ENCODE peak calls at places on chromosomes 11 and 22, in seven cellular contexts. One of them, this sample, is unnamed.

GRCh38 chr11:46391578-46392420 is at the start of gene CHRM4:
- DNase-seq in gastrocnemius medialis: no peak
- DNase-seq in upper lobe of right lung: no peak
- DNase-seq in lung: no peak
- DNase-seq in mucosa of descending colon: no peak
- DNase-seq in kidney epithelial cell: no peak
- DNase-seq in hepatocyte: peak; percentile 76
- DNase-seq in this sample: no peak

GRCh38 chr22:44580756-44581435 is 82.9 kb upstream of the RTL6 start:
- DNase-seq in kidney epithelial cell: no peak
- DNase-seq in upper lobe of right lung: peak; percentile 26
- DNase-seq in lung: no peak
- DNase-seq in gastrocnemius medialis: no peak
- DNase-seq in mucosa of descending colon: no peak
- DNase-seq in hepatocyte: no peak
- DNase-seq in this sample: no peak

GRCh38 chr11:112159098-112159761 is 4.7 kb downstream of the IL18 start:
- DNase-seq in gastrocnemius medialis: no peak
- DNase-seq in lung: no peak
- DNase-seq in hepatocyte: no peak
- DNase-seq in mucosa of descending colon: no peak
- DNase-seq in upper lobe of right lung: no peak
- DNase-seq in kidney epithelial cell: no peak
- DNase-seq in this sample: no peak

GRCh38 chr11:113884361-113884836 is 9.0 kb upstream of the USP28 start:
- DNase-seq in kidney epithelial cell: no peak
- DNase-seq in gastrocnemius medialis: no peak
- DNase-seq in mucosa of descending colon: no peak
- DNase-seq in lung: no peak
- DNase-seq in hepatocyte: peak; percentile 37
- DNase-seq in upper lobe of right lung: no peak
- DNase-seq in this sample: no peak

GRCh38 chr11:123041185-123041584 is 20.8 kb downstream of the HSPA8 start:
- DNase-seq in kidney epithelial cell: no peak
- DNase-seq in upper lobe of right lung: no peak
- DNase-seq in hepatocyte: no peak
- DNase-seq in mucosa of descending colon: no peak
- DNase-seq in gastrocnemius medialis: no peak
- DNase-seq in lung: no peak
- DNase-seq in this sample: no peak

GRCh38 chr22:39467390-39467901 is 10.6 kb downstream of the MGAT3 start:
- DNase-seq in hepatocyte: no peak
- DNase-seq in lung: no peak
- DNase-seq in gastrocnemius medialis: no peak
- DNase-seq in mucosa of descending colon: no peak
- DNase-seq in kidney epithelial cell: no peak
- DNase-seq in upper lobe of right lung: no peak
- DNase-seq in this sample: no peak

GRCh38 chr22:30970356-30970746 is 1.3 kb downstream of the TUG1 start:
- DNase-seq in mucosa of descending colon: no peak
- DNase-seq in lung: no peak
- DNase-seq in gastrocnemius medialis: no peak
- DNase-seq in hepatocyte: no peak
- DNase-seq in kidney epithelial cell: no peak
- DNase-seq in upper lobe of right lung: no peak
- DNase-seq in this sample: no peak

GRCh38 chr11:26088391-26088790 is 243.5 kb upstream of the ANO3 start:
- DNase-seq in hepatocyte: no peak
- DNase-seq in mucosa of descending colon: no peak
- DNase-seq in gastrocnemius medialis: no peak
- DNase-seq in lung: no peak
- DNase-seq in upper lobe of right lung: no peak
- DNase-seq in kidney epithelial cell: no peak
- DNase-seq in this sample: peak; percentile 29

GRCh38 chr11:105109353-105109752 is 30.2 kb downstream of the CARD18 start:
- DNase-seq in mucosa of descending colon: no peak
- DNase-seq in lung: no peak
- DNase-seq in upper lobe of right lung: no peak
- DNase-seq in gastrocnemius medialis: no peak
- DNase-seq in hepatocyte: no peak
- DNase-seq in kidney epithelial cell: no peak
- DNase-seq in this sample: no peak

GRCh38 chr11:105100976-105101630 is 38.5 kb downstream of the CARD18 start:
- DNase-seq in gastrocnemius medialis: no peak
- DNase-seq in kidney epithelial cell: no peak
- DNase-seq in hepatocyte: no peak
- DNase-seq in mucosa of descending colon: no peak
- DNase-seq in lung: no peak
- DNase-seq in upper lobe of right lung: no peak
- DNase-seq in this sample: no peak

GRCh38 chr11:105109855-105110750 is 29.5 kb downstream of the CARD18 start:
- DNase-seq in mucosa of descending colon: peak; percentile 39
- DNase-seq in upper lobe of right lung: no peak
- DNase-seq in gastrocnemius medialis: no peak
- DNase-seq in lung: no peak
- DNase-seq in hepatocyte: no peak
- DNase-seq in kidney epithelial cell: peak; percentile 9
- DNase-seq in this sample: no peak

GRCh38 chr11:105108247-105108646 is 31.3 kb downstream of the CARD18 start:
- DNase-seq in hepatocyte: no peak
- DNase-seq in gastrocnemius medialis: no peak
- DNase-seq in kidney epithelial cell: no peak
- DNase-seq in lung: peak; percentile 64
- DNase-seq in mucosa of descending colon: no peak
- DNase-seq in upper lobe of right lung: no peak
- DNase-seq in this sample: no peak

DNA sequence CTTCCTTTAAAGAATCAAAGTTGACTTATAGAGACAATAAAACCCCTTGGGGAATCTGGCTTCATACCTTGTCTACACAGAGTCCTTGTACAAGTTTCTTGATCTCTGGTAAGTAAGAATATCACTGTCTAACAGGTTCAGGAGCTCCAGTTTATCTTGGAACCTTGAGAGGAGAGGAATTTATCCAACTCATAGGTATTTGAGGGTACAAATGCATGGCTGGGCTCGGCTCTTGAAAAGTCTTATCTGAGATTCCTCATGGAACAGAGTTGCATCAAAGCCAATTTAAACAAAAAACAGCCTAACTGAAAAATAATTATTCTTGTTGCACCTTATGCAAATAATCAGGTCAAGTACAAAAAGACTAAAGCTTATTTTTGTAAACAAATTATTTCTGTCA is 33.4 kb downstream of the CARD18 start:
- DNase-seq in gastrocnemius medialis: no peak
- DNase-seq in upper lobe of right lung: no peak
- DNase-seq in hepatocyte: no peak
- DNase-seq in kidney epithelial cell: no peak
- DNase-seq in mucosa of descending colon: no peak
- DNase-seq in lung: no peak
- DNase-seq in this sample: no peak
- TF ChIP-seq CTCF in gastrocnemius medialis: no peak
- TF ChIP-seq CTCF in upper lobe of right lung: no peak
- TF ChIP-seq CTCF in hepatocyte: no peak
- TF ChIP-seq CTCF in kidney epithelial cell: no peak
- TF ChIP-seq CTCF in mucosa of descending colon: no peak
- TF ChIP-seq CTCF in lung: no peak
- TF ChIP-seq CTCF in this sample: no peak

DNA sequence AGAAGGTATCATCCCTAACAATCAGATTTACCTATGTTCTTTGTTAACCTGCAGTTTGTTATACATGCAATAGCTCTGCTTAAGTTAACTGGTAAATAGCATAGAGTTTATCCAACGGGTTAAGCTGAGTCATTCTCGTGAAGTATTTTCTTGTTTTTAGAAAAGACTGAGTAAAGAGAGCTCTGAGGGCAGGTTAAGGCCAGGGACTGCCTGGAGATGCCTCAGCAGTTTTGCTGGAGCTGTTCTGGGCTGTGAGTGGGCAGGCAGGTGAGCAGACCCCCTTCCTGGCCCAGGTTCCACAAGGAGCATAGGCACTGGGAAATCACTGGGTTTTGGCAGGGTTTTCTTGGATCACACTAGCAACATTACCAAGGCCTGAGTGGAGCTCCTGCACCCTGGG is 27.0 kb downstream of the IRAG1 start:
- DNase-seq in lung: no peak
- DNase-seq in mucosa of descending colon: no peak
- DNase-seq in kidney epithelial cell: no peak
- DNase-seq in hepatocyte: no peak
- DNase-seq in upper lobe of right lung: no peak
- DNase-seq in gastrocnemius medialis: no peak
- DNase-seq in this sample: no peak
- H3K4me3 ChIP-seq in lung: no peak overlapping the region
- H3K4me3 ChIP-seq in mucosa of descending colon: no peak overlapping the region
- H3K4me3 ChIP-seq in kidney epithelial cell: no peak overlapping the region
- H3K4me3 ChIP-seq in hepatocyte: no peak overlapping the region
- H3K4me3 ChIP-seq in upper lobe of right lung: no peak overlapping the region
- H3K4me3 ChIP-seq in gastrocnemius medialis: no peak overlapping the region
- H3K4me3 ChIP-seq in this sample: no peak overlapping the region

DNA sequence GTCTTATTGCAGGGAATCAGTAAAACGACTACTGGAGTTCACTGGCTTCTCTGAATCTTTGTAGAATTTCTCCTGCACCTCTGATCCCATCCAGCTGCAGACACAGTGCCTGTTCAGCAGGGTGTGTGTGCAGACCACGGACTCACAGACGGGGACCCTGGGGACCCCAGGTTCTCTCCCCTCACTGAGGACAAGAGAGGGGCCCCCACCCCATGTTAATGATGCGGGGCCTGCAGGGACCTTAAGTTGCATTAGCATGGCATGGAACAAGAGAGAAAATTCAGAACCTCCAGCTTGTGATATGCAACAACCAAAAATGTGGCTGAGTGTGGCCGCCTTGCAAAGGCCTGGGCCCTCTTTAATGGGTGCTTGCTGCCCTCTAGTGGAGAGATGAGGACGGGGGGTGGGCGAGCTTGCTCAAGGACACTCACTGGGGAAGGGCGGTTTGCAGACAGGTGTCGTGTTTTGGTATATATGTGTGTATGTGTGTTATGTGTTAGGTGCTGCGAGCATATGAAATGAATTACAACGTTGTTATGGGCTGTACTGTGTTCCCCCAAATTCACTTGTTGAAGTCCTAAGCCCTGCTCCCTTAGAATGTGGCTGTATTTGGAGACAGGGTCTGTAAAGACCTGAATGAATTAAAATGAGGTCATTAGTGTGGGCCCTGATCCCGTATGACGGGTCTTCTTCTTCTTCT is 84.4 kb upstream of the SEPTIN5 start:
- DNase-seq in mucosa of descending colon: peak; percentile 87
- DNase-seq in upper lobe of right lung: peak; percentile 85
- DNase-seq in lung: peak; percentile 86
- DNase-seq in gastrocnemius medialis: peak; percentile 54
- DNase-seq in hepatocyte: peak; percentile 90
- DNase-seq in kidney epithelial cell: peak; percentile 23
- DNase-seq in this sample: peak; percentile 24
- TF ChIP-seq CTCF in mucosa of descending colon: peak; percentile 70
- TF ChIP-seq CTCF in upper lobe of right lung: peak; percentile 93
- TF ChIP-seq CTCF in lung: peak; percentile 79
- TF ChIP-seq CTCF in gastrocnemius medialis: peak; percentile 85
- TF ChIP-seq CTCF in hepatocyte: peak; percentile 97
- TF ChIP-seq CTCF in kidney epithelial cell: peak; percentile 95
- TF ChIP-seq CTCF in this sample: peak; percentile 96

GRCh38 chr11:132072044-132072879 is 701.8 kb downstream of the NTM start:
- DNase-seq in upper lobe of right lung: no peak
- DNase-seq in mucosa of descending colon: no peak
- DNase-seq in lung: no peak
- DNase-seq in gastrocnemius medialis: no peak
- DNase-seq in kidney epithelial cell: peak; percentile 97
- DNase-seq in hepatocyte: no peak
- DNase-seq in this sample: peak; percentile 98

GRCh38 chr11:132068556-132068955 is 698.1 kb downstream of the NTM start:
- DNase-seq in upper lobe of right lung: no peak
- DNase-seq in gastrocnemius medialis: no peak
- DNase-seq in hepatocyte: no peak
- DNase-seq in mucosa of descending colon: no peak
- DNase-seq in kidney epithelial cell: no peak
- DNase-seq in lung: no peak
- DNase-seq in this sample: no peak

GRCh38 chr11:132075447-132075846 is 705.0 kb downstream of the NTM start:
- DNase-seq in mucosa of descending colon: no peak
- DNase-seq in lung: no peak
- DNase-seq in kidney epithelial cell: no peak
- DNase-seq in upper lobe of right lung: no peak
- DNase-seq in hepatocyte: no peak
- DNase-seq in gastrocnemius medialis: no peak
- DNase-seq in this sample: no peak

GRCh38 chr11:132073787-132074186 is 703.4 kb downstream of the NTM start:
- DNase-seq in gastrocnemius medialis: no peak
- DNase-seq in mucosa of descending colon: no peak
- DNase-seq in lung: no peak
- DNase-seq in kidney epithelial cell: no peak
- DNase-seq in hepatocyte: no peak
- DNase-seq in upper lobe of right lung: no peak
- DNase-seq in this sample: no peak

DNA sequence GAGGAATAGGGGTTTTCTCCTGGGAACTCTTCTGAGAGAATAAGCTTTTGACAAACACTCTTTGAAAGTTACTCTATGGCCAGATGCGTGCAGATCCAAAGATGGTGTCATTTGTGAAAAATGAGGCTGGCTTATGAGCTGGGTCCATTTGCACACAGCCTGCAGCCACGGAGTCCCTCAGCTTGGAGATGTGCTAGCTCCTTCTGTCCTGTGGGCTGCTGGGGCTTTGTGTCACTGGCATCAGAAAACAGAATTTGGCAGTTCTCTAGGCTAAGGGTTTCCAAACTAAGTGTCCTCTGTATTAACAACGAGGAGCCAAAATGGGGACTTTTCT is 702.4 kb downstream of the NTM start:
- DNase-seq in hepatocyte: no peak
- DNase-seq in upper lobe of right lung: no peak
- DNase-seq in gastrocnemius medialis: no peak
- DNase-seq in lung: no peak
- DNase-seq in mucosa of descending colon: no peak
- DNase-seq in kidney epithelial cell: no peak
- DNase-seq in this sample: no peak
- H3K4me3 ChIP-seq in hepatocyte: no peak overlapping the region
- H3K4me3 ChIP-seq in upper lobe of right lung: no peak overlapping the region
- H3K4me3 ChIP-seq in gastrocnemius medialis: no peak overlapping the region
- H3K4me3 ChIP-seq in lung: no peak overlapping the region
- H3K4me3 ChIP-seq in mucosa of descending colon: no peak overlapping the region
- H3K4me3 ChIP-seq in kidney epithelial cell: no peak overlapping the region
- H3K4me3 ChIP-seq in this sample: no peak overlapping the region

GRCh38 chr11:62593434-62594044 is 2.2 kb upstream of the TUT1 start:
- DNase-seq in upper lobe of right lung: peak; percentile 90
- DNase-seq in hepatocyte: peak; percentile 73
- DNase-seq in mucosa of descending colon: peak; percentile 95
- DNase-seq in lung: peak; percentile 78
- DNase-seq in gastrocnemius medialis: peak; percentile 78
- DNase-seq in kidney epithelial cell: no peak
- DNase-seq in this sample: no peak
- TF ChIP-seq CTCF in upper lobe of right lung: peak; percentile 60
- TF ChIP-seq CTCF in hepatocyte: peak; percentile 51
- TF ChIP-seq CTCF in mucosa of descending colon: peak; percentile 61
- TF ChIP-seq CTCF in lung: peak; percentile 21
- TF ChIP-seq CTCF in gastrocnemius medialis: peak; percentile 14
- TF ChIP-seq CTCF in kidney epithelial cell: peak; percentile 69
- TF ChIP-seq CTCF in this sample: peak; percentile 73

GRCh38 chr22:19122143-19122751 is at the start of gene DGCR2:
- DNase-seq in hepatocyte: peak; percentile 100
- DNase-seq in lung: peak; percentile 98
- DNase-seq in gastrocnemius medialis: peak; percentile 96
- DNase-seq in kidney epithelial cell: peak; percentile 59
- DNase-seq in upper lobe of right lung: peak; percentile 99
- DNase-seq in mucosa of descending colon: peak; percentile 97
- DNase-seq in this sample: peak; percentile 76
- H3K4me3 ChIP-seq in hepatocyte: peak within 1 kb of the TSS; percentile 68
- H3K4me3 ChIP-seq in lung: peak within 1 kb of the TSS; percentile 92
- H3K4me3 ChIP-seq in gastrocnemius medialis: peak within 1 kb of the TSS; percentile 97
- H3K4me3 ChIP-seq in kidney epithelial cell: peak within 1 kb of the TSS; percentile 95
- H3K4me3 ChIP-seq in upper lobe of right lung: peak within 1 kb of the TSS; percentile 90
- H3K4me3 ChIP-seq in mucosa of descending colon: peak within 1 kb of the TSS; percentile 88
- H3K4me3 ChIP-seq in this sample: peak within 1 kb of the TSS; percentile 64